ENCODE peak calls at places on chromosomes 4 and X, in four cellular contexts. R is CD4-positive, alpha-beta T cell; Y is H9; Q is tibial artery. I is an unnamed sample.

GRCh38 chr4:184348311-184349233 is 125.8 kb downstream of the IRF2 start:
- DNase-seq in R (no peak), Y (no peak), Q (no peak), I (peak; percentile 43)

GRCh38 chr4:140754918-140755810 is 1.0 kb downstream of the TBC1D9 start:
- DNase-seq in R (no peak), Y (no peak), Q (no peak), I (no peak)

GRCh38 chrX:68433155-68433980 is at the start of gene OPHN1:
- DNase-seq in R (no peak), Y (peak; percentile 82), Q (peak; percentile 85), I (peak; percentile 76)

GRCh38 chrX:148498067-148498466 is 2.4 kb upstream of the AFF2 start:
- DNase-seq in R (no peak), Y (no peak), Q (no peak), I (no peak)

GRCh38 chr4:3225946-3226345 is 23.0 kb upstream of the MSANTD1 start:
- DNase-seq in R (no peak), Y (no peak), Q (peak; percentile 54), I (no peak)

GRCh38 chr4:126992910-126993309 is 639.8 kb upstream of the INTU start:
- DNase-seq in R (no peak), Y (no peak), Q (no peak), I (no peak)

GRCh38 chr4:152850377-152850776 is 70.6 kb downstream of the ARFIP1 start:
- DNase-seq in R (peak; percentile 13), Y (peak; percentile 80), Q (no peak), I (no peak)

GRCh38 chr4:80412322-80412721 is 76.8 kb downstream of the CFAP299 start:
- DNase-seq in R (no peak), Y (no peak), Q (no peak), I (no peak)

GRCh38 chr4:95533254-95533653 is 15.5 kb downstream of the UNC5C start:
- DNase-seq in R (no peak), Y (no peak), Q (no peak), I (no peak)

GRCh38 chrX:50097121-50097520 is 103.7 kb downstream of the AKAP4 start:
- DNase-seq in R (no peak), Y (no peak), Q (no peak), I (no peak)

GRCh38 chr4:165761968-165762367 is 111.1 kb upstream of the TLL1 start:
- DNase-seq in R (no peak), Y (no peak), Q (no peak), I (no peak)

GRCh38 chr4:77699731-77700210 is 94.2 kb downstream of the CXCL13 start:
- DNase-seq in R (no peak), Y (peak; percentile 62), Q (no peak), I (no peak)

GRCh38 chr4:150007512-150007911 is 70.7 kb upstream of the DCLK2 start:
- DNase-seq in R (no peak), Y (no peak), Q (no peak), I (no peak)

GRCh38 chr4:88743696-88744095 is 46.1 kb upstream of the NAP1L5 start:
- DNase-seq in R (no peak), Y (no peak), Q (no peak), I (no peak)

GRCh38 chr4:105751718-105752299 is 43.2 kb downstream of the GSTCD start:
- DNase-seq in R (no peak), Y (no peak), Q (no peak), I (no peak)

GRCh38 chr4:76449824-76450223 is 14.8 kb downstream of the SHROOM3 start:
- DNase-seq in R (no peak), Y (no peak), Q (no peak), I (no peak)

GRCh38 chrX:48663241-48663640 is 20.4 kb upstream of the WAS start:
- DNase-seq in R (no peak), Y (no peak), Q (no peak), I (no peak)

GRCh38 chr4:2255501-2256155 is 6.3 kb downstream of the MXD4 start:
- DNase-seq in R (no peak), Y (peak; percentile 33), Q (peak; percentile 79), I (peak; percentile 33)

GRCh38 chr4:2253160-2254084 is 8.5 kb downstream of the MXD4 start:
- DNase-seq in R (no peak), Y (no peak), Q (no peak), I (peak; percentile 14)

GRCh38 chr4:32462944-32463343 is 1742.8 kb downstream of the PCDH7 start:
- DNase-seq in R (no peak), Y (peak; percentile 32), Q (no peak), I (no peak)

GRCh38 chrX:30895331-30895730 is 6.3 kb upstream of the TAB3 start:
- DNase-seq in R (no peak), Y (no peak), Q (no peak), I (no peak)

GRCh38 chrX:153388722-153389459 is 12.3 kb downstream of the PNMA6E start:
- DNase-seq in R (no peak), Y (peak; percentile 12), Q (no peak), I (no peak)

GRCh38 chrX:6384391-6384790 is 150.5 kb downstream of the VCX3A start:
- DNase-seq in R (no peak), Y (no peak), Q (no peak), I (no peak)
- H3K27ac ChIP-seq in R (no peak overlapping the region), Y (no peak overlapping the region), Q (no peak overlapping the region), I (no peak overlapping the region)

DNA sequence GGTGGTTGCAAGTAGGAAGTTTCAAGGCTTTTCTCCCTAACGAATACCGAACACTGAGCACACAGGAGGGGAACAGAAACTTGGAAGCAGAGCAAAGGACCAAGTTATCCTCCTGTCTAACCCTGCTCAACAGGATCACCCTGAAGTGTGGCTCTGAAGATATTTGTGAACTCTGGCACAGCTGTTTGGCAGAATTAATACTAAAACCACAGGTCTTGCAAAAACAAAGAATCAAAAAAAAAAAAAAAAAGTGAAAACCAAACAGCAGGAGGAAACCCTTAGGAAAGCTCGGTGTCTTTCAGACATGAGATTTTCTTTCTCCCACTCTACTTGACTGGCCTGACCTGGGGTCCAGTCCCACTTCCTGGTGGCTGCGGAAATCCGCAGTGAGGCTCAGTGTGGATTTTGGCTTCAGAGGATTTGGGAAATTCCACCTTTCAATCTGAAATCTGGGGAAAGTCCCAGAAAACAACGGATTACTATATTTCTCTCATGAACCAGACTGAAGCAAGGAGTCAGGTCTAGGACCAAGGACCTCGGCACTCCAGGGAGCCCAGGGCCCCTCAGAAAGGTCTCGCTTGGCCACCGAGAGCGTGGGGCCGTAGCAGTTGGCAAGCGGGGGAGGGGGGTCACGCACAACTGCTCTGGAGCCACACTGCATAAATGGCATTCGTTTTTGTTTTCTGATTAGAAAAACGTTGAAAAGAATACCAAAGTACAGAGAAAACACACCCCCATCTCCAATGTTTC is 867 bp downstream of the TIFA start:
- DNase-seq in R (no peak), Y (no peak), Q (no peak), I (no peak)
- H3K27ac ChIP-seq in R (peak overlapping the region; percentile 86), Y (no peak overlapping the region), Q (peak overlapping the region; percentile 88), I (peak overlapping the region; percentile 75)

GRCh38 chrX:41002021-41002420 is 83.2 kb upstream of the USP9X start:
- DNase-seq in R (no peak), Y (no peak), Q (no peak), I (no peak)

GRCh38 chrX:41001327-41001726 is 83.9 kb upstream of the USP9X start:
- DNase-seq in R (no peak), Y (no peak), Q (no peak), I (no peak)

GRCh38 chrX:40998123-40998522 is 87.1 kb upstream of the USP9X start:
- DNase-seq in R (no peak), Y (no peak), Q (no peak), I (no peak)

GRCh38 chrX:40996886-40997530 is 88.2 kb upstream of the USP9X start:
- DNase-seq in R (no peak), Y (peak; percentile 37), Q (no peak), I (no peak)
- H3K27ac ChIP-seq in R (no peak overlapping the region), Y (peak overlapping the region; percentile 29), Q (no peak overlapping the region), I (no peak overlapping the region)

GRCh38 chrX:13121020-13121419 is 76.6 kb upstream of the FAM9C start:
- DNase-seq in R (no peak), Y (no peak), Q (no peak), I (no peak)
- H3K27ac ChIP-seq in R (no peak overlapping the region), Y (no peak overlapping the region), Q (peak overlapping the region; percentile 70), I (peak overlapping the region; percentile 69)

GRCh38 chrX:39808471-39808917 is 289.3 kb downstream of the BCOR start:
- DNase-seq in R (no peak), Y (no peak), Q (peak; percentile 79), I (no peak)
- H3K27ac ChIP-seq in R (no peak overlapping the region), Y (no peak overlapping the region), Q (peak overlapping the region; percentile 50), I (peak overlapping the region; percentile 19)